ENCODE peak calls at places on chromosomes 7 and 10, in eight cellular contexts. W, X, D, F, A, K, Z and Y are unnamed samples.

GRCh38 chr10:122647383-122647968 is 52.2 kb downstream of the C10orf120 start:
- DNase-seq in W (no peak), X (no peak), D (no peak), F (no peak), A (no peak), K (no peak), Z (no peak), Y (no peak)

GRCh38 chr10:546971-547590 is 142.4 kb downstream of the DIP2C start:
- DNase-seq in W (peak), X (no peak), D (no peak), F (peak), A (no peak), K (no peak), Z (no peak), Y (peak)

GRCh38 chr10:97384156-97384555 is 17.0 kb downstream of the RRP12 start:
- DNase-seq in W (no peak), X (no peak), D (no peak), F (no peak), A (no peak), K (no peak), Z (no peak), Y (no peak)

GRCh38 chr10:79387974-79388850 is 40.9 kb downstream of the PPIF start:
- DNase-seq in W (no peak), X (peak), D (no peak), F (no peak), A (no peak), K (no peak), Z (peak), Y (no peak)

GRCh38 chr10:69588358-69588757 is 15.1 kb upstream of the NEUROG3 start:
- DNase-seq in W (peak), X (no peak), D (no peak), F (no peak), A (no peak), K (no peak), Z (no peak), Y (no peak)

GRCh38 chr10:132418520-132419416 is 21.8 kb downstream of the PWWP2B start:
- DNase-seq in W (peak), X (peak), D (no peak), F (no peak), A (no peak), K (no peak), Z (no peak), Y (peak)

GRCh38 chr10:102225646-102226541 is at the start of gene ELOVL3:
- DNase-seq in W (peak), X (peak), D (peak), F (peak), A (peak), K (peak), Z (peak), Y (peak)

GRCh38 chr10:51501396-51501795 is 198.0 kb downstream of the CSTF2T start:
- DNase-seq in W (no peak), X (no peak), D (no peak), F (no peak), A (no peak), K (no peak), Z (no peak), Y (no peak)

GRCh38 chr10:117860135-117860534 is 186.6 kb downstream of the RAB11FIP2 start:
- DNase-seq in W (no peak), X (no peak), D (no peak), F (no peak), A (no peak), K (no peak), Z (no peak), Y (peak)

GRCh38 chr10:52652431-52653220 is 120.0 kb downstream of the MBL2 start:
- DNase-seq in W (no peak), X (no peak), D (no peak), F (peak), A (no peak), K (no peak), Z (no peak), Y (no peak)

GRCh38 chr10:74825371-74826141 is 844 bp upstream of the KAT6B start:
- DNase-seq in W (peak), X (peak), D (no peak), F (no peak), A (no peak), K (peak), Z (peak), Y (no peak)

DNA sequence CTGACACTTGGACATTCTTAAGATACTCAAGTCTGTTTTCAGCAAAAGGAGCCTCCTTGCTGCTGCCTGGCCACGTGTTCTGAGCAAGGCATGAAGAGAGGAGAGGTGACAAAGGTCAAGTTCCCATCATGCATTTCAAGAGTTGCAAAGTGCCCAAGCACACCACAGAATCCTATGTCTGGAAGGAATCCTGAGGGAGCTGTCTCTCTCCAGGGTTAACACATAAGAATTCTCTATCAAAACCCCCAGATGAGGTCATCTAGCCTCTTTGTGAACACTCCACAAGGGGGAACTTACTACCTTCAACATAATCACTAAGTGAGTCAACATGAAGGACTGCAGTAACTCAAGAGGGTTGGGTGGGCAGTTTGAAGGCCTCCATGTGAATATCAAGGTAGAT is 155.5 kb downstream of the RNF216 start:
- DNase-seq in W (no peak), X (no peak), D (no peak), F (peak), A (no peak), K (no peak), Z (no peak), Y (peak)
- TF ChIP-seq CTCF in W (no peak), X (no peak), D (no peak), F (peak), A (no peak), K (no peak), Z (no peak), Y (no peak)

GRCh38 chr7:101250324-101250723 is 5.4 kb upstream of the FIS1 start:
- DNase-seq in W (no peak), X (no peak), D (no peak), F (no peak), A (no peak), K (no peak), Z (no peak), Y (no peak)
- H3K4me3 ChIP-seq in W (peak), X (no peak), D (no peak), F (no peak), A (no peak), K (no peak), Z (no peak), Y (no peak)

GRCh38 chr7:149850007-149850594 is 11.9 kb downstream of the ZNF862 start:
- DNase-seq in W (no peak), X (no peak), D (no peak), F (no peak), A (no peak), K (no peak), Z (no peak), Y (no peak)
- TF ChIP-seq CTCF in W (peak), X (no peak), D (no peak), F (peak), A (no peak), K (no peak), Z (no peak), Y (no peak)

GRCh38 chr7:57348646-57349269 is 101.2 kb upstream of the ZNF716 start:
- DNase-seq in W (no peak), X (peak), D (no peak), F (no peak), A (no peak), K (no peak), Z (peak), Y (no peak)

GRCh38 chr7:57354679-57355338 is 95.2 kb upstream of the ZNF716 start:
- DNase-seq in W (no peak), X (peak), D (no peak), F (no peak), A (no peak), K (no peak), Z (peak), Y (no peak)

DNA sequence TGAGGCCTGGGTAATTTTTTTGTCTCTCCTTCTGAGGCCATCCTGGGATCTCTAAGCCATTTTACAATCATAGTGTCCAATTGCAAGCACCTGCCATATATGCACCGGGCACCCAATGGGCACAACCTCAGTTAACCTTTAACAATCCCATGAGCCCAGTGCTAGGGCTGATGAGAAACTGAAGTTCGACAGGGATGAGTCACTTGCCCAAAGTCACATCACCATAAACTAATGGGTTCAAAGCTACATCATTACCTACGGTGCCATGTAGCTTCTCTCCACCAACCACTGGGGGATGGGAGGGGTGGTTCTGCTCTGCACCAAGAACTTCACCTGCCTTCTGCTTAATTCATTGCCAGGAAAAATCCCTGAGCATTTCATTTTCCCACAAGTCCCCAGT is 95.8 kb upstream of the ZNF716 start:
- DNase-seq in W (no peak), X (no peak), D (no peak), F (no peak), A (no peak), K (no peak), Z (no peak), Y (no peak)
- H3K4me3 ChIP-seq in W (no peak), X (no peak), D (no peak), F (no peak), A (no peak), K (no peak), Z (no peak), Y (no peak)